ENCODE peak calls at places on chromosomes 5 and 9, in five cellular contexts. One of them, this sample, is unnamed. For H3K4me1, the result is how much of the 10 kb centered on the place peaks cover.

GRCh38 chr9:33294670-33295432 is 4.5 kb downstream of the NFX1 start:
- DNase-seq in PC-3: no peak
- DNase-seq in keratinocyte: no peak
- DNase-seq in PC-9: no peak
- DNase-seq in Peyer's patch: no peak
- DNase-seq in this sample: no peak

GRCh38 chr9:130499804-130500263 is 55.1 kb downstream of the ASS1 start:
- DNase-seq in Peyer's patch: peak
- DNase-seq in keratinocyte: no peak
- DNase-seq in PC-9: peak
- DNase-seq in PC-3: peak
- DNase-seq in this sample: no peak

GRCh38 chr5:142820447-142820846 is 50.3 kb downstream of the ARHGAP26 start:
- DNase-seq in keratinocyte: no peak
- DNase-seq in Peyer's patch: peak
- DNase-seq in PC-9: no peak
- DNase-seq in PC-3: no peak
- DNase-seq in this sample: no peak

GRCh38 chr5:55278778-55279177 is 28.7 kb downstream of the DHX29 start:
- DNase-seq in PC-3: peak
- DNase-seq in PC-9: no peak
- DNase-seq in Peyer's patch: no peak
- DNase-seq in keratinocyte: no peak
- DNase-seq in this sample: no peak

GRCh38 chr5:176533390-176533789 is 3.8 kb downstream of the RNF44 start:
- DNase-seq in keratinocyte: no peak
- DNase-seq in PC-3: no peak
- DNase-seq in PC-9: no peak
- DNase-seq in Peyer's patch: no peak
- DNase-seq in this sample: no peak

GRCh38 chr9:113602126-113603119 is 138.9 kb downstream of the RGS3 start:
- DNase-seq in PC-9: peak
- DNase-seq in keratinocyte: peak
- DNase-seq in PC-3: peak
- DNase-seq in Peyer's patch: peak
- DNase-seq in this sample: no peak

GRCh38 chr5:57209316-57210040 is 35.6 kb downstream of the GPBP1 start:
- DNase-seq in PC-3: peak
- DNase-seq in keratinocyte: no peak
- DNase-seq in Peyer's patch: no peak
- DNase-seq in PC-9: no peak
- DNase-seq in this sample: no peak

GRCh38 chr9:95516221-95516735 is 493 bp downstream of the PTCH1 start:
- DNase-seq in Peyer's patch: no peak
- DNase-seq in PC-9: no peak
- DNase-seq in PC-3: no peak
- DNase-seq in keratinocyte: no peak
- DNase-seq in this sample: peak

GRCh38 chr5:178078197-178078995 is 34.9 kb upstream of the N4BP3 start:
- DNase-seq in PC-9: peak
- DNase-seq in keratinocyte: no peak
- DNase-seq in Peyer's patch: no peak
- DNase-seq in PC-3: peak
- DNase-seq in this sample: no peak

GRCh38 chr9:114721491-114722362 is 39.7 kb upstream of the TEX48 start:
- DNase-seq in keratinocyte: no peak
- DNase-seq in Peyer's patch: no peak
- DNase-seq in PC-3: peak
- DNase-seq in PC-9: no peak
- DNase-seq in this sample: no peak

GRCh38 chr9:18194316-18194715 is 279.6 kb upstream of the ADAMTSL1 start:
- DNase-seq in PC-3: no peak
- DNase-seq in PC-9: no peak
- DNase-seq in Peyer's patch: no peak
- DNase-seq in keratinocyte: no peak
- DNase-seq in this sample: no peak

GRCh38 chr5:30194595-30194994 is 998.9 kb upstream of the CDH6 start:
- DNase-seq in Peyer's patch: no peak
- DNase-seq in PC-9: no peak
- DNase-seq in keratinocyte: no peak
- DNase-seq in PC-3: no peak
- DNase-seq in this sample: no peak

GRCh38 chr9:83526901-83527300 is 11.3 kb downstream of the FRMD3 start:
- DNase-seq in PC-3: no peak
- DNase-seq in keratinocyte: no peak
- DNase-seq in PC-9: no peak
- DNase-seq in Peyer's patch: no peak
- DNase-seq in this sample: no peak

GRCh38 chr9:136095495-136096058 is 488 bp upstream of the NACC2 start:
- DNase-seq in PC-3: peak
- DNase-seq in Peyer's patch: peak
- DNase-seq in keratinocyte: no peak
- DNase-seq in PC-9: peak
- DNase-seq in this sample: no peak

GRCh38 chr5:72209515-72210115 is 102.3 kb downstream of the MAP1B start:
- DNase-seq in Peyer's patch: no peak
- DNase-seq in PC-9: no peak
- DNase-seq in keratinocyte: peak
- DNase-seq in PC-3: peak
- DNase-seq in this sample: no peak

GRCh38 chr9:125755340-125755739 is 8.2 kb downstream of the PBX3 start:
- DNase-seq in keratinocyte: no peak
- DNase-seq in PC-9: no peak
- DNase-seq in Peyer's patch: no peak
- DNase-seq in PC-3: no peak
- DNase-seq in this sample: no peak

GRCh38 chr9:125757834-125758233 is 10.7 kb downstream of the PBX3 start:
- DNase-seq in Peyer's patch: no peak
- DNase-seq in PC-3: no peak
- DNase-seq in keratinocyte: no peak
- DNase-seq in PC-9: no peak
- DNase-seq in this sample: no peak

GRCh38 chr9:125758986-125759811 is 12.0 kb downstream of the PBX3 start:
- DNase-seq in keratinocyte: no peak
- DNase-seq in PC-9: no peak
- DNase-seq in Peyer's patch: no peak
- DNase-seq in PC-3: peak
- DNase-seq in this sample: no peak

GRCh38 chr9:125754096-125754495 is 6.9 kb downstream of the PBX3 start:
- DNase-seq in PC-3: no peak
- DNase-seq in Peyer's patch: no peak
- DNase-seq in keratinocyte: no peak
- DNase-seq in PC-9: no peak
- DNase-seq in this sample: no peak

DNA sequence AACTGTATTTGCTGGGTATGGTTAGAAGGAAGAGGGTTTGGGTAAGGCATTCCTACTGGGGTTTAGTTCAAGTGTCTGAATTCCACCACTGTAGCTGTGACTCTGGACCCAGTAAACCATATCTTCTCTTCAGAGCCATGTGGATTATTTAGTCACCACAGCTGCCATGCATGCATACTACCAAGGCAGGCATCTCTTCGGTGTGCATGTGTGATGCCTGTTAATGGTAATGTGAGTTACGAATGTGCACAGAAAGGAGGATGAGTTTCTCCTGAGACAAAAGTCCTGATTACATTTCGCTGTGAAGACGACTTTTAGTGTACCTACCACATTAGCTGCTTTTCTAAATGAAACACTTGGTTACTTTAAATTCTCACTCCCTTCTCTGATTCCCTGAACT is 9.3 kb downstream of the PBX3 start:
- DNase-seq in keratinocyte: no peak
- DNase-seq in Peyer's patch: no peak
- DNase-seq in PC-3: no peak
- DNase-seq in PC-9: no peak
- DNase-seq in this sample: no peak
- H3K4me1 ChIP-seq in keratinocyte: under half
- H3K4me1 ChIP-seq in Peyer's patch: under half
- H3K4me1 ChIP-seq in PC-3: under half
- H3K4me1 ChIP-seq in PC-9: under half
- H3K4me1 ChIP-seq in this sample: under half

GRCh38 chr9:98974554-98974953 is 30.8 kb downstream of the COL15A1 start:
- DNase-seq in keratinocyte: no peak
- DNase-seq in Peyer's patch: no peak
- DNase-seq in PC-9: no peak
- DNase-seq in PC-3: no peak
- DNase-seq in this sample: no peak

GRCh38 chr9:98974106-98974505 is 30.4 kb downstream of the COL15A1 start:
- DNase-seq in keratinocyte: no peak
- DNase-seq in PC-9: no peak
- DNase-seq in PC-3: no peak
- DNase-seq in Peyer's patch: no peak
- DNase-seq in this sample: no peak

GRCh38 chr9:98975838-98976237 is 32.1 kb downstream of the COL15A1 start:
- DNase-seq in PC-9: no peak
- DNase-seq in keratinocyte: no peak
- DNase-seq in PC-3: no peak
- DNase-seq in Peyer's patch: no peak
- DNase-seq in this sample: no peak

GRCh38 chr9:98973546-98973921 is 29.8 kb downstream of the COL15A1 start:
- DNase-seq in Peyer's patch: no peak
- DNase-seq in PC-3: no peak
- DNase-seq in PC-9: no peak
- DNase-seq in keratinocyte: no peak
- DNase-seq in this sample: no peak

GRCh38 chr9:98974994-98975712 is 31.4 kb downstream of the COL15A1 start:
- DNase-seq in Peyer's patch: peak
- DNase-seq in PC-3: peak
- DNase-seq in PC-9: peak
- DNase-seq in keratinocyte: no peak
- DNase-seq in this sample: peak
- H3K4me3 ChIP-seq in Peyer's patch: peak
- H3K4me3 ChIP-seq in PC-3: peak
- H3K4me3 ChIP-seq in PC-9: peak
- H3K4me3 ChIP-seq in keratinocyte: no peak
- H3K4me3 ChIP-seq in this sample: peak

GRCh38 chr5:141734501-141735231 is 52.6 kb upstream of the ARAP3 start:
- DNase-seq in PC-9: peak
- DNase-seq in PC-3: peak
- DNase-seq in keratinocyte: no peak
- DNase-seq in Peyer's patch: no peak
- DNase-seq in this sample: no peak
- H3K27ac ChIP-seq in PC-9: no peak
- H3K27ac ChIP-seq in PC-3: no peak
- H3K27ac ChIP-seq in keratinocyte: no peak
- H3K27ac ChIP-seq in Peyer's patch: no peak
- H3K27ac ChIP-seq in this sample: no peak

DNA sequence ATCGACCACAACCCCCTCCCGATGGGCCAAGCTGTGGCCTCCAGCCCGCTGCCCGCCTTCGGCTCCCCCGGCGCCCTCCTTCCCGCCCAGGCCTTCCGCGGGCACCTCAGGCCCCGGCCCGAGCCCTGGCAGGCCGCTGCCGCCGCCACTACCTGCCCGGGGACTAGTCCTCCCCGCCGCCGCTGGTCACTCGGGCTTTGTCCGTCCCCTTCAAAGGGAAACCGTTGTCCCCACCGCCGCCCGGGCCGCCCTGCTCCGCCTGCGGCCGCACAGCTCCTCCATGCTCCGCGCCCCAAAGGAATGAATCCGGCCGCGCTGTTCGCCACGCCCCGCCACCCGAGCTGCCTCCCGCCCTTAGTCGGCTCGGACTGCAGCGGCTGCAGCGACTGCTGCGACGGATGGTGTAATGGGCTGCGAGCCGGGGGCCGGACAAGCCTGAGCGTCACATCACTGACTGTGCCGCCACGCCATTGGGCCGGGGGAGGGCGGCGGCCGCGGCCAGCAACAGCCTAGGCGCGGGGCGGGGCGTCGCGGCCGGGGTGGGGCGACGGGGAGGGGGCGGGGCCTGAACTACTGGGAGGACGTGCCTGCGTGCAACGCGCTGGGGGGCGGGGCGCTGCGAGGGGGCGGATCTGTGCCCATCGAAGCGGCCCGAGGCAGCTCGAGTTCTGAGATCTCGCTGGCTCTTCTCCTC is at the start of gene FEM1C:
- DNase-seq in keratinocyte: peak
- DNase-seq in PC-3: peak
- DNase-seq in Peyer's patch: peak
- DNase-seq in PC-9: peak
- DNase-seq in this sample: peak
- H3K4me1 ChIP-seq in keratinocyte: under half
- H3K4me1 ChIP-seq in PC-3: under half
- H3K4me1 ChIP-seq in Peyer's patch: under half
- H3K4me1 ChIP-seq in PC-9: under half
- H3K4me1 ChIP-seq in this sample: under half

DNA sequence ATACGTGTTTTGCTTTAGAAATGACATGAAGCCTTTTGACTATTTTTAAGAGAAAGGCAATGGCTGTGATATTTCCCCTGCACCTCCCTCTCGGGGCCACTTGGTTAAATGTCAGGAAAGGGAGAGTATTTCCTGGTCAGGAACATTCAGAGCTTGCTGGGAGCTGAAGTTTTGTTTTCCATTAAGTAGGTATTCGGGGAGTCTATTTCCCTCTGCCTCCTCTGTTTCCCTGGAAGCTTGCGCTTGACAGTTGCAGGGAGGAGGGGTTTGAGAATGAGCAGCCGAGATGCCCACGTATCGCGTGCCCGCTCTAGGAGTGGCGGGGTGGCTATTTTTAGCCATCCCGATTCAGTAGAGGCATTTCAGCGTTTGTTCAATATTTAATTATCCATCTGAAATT is 6.7 kb downstream of the DAB2IP start:
- DNase-seq in PC-9: no peak
- DNase-seq in keratinocyte: no peak
- DNase-seq in Peyer's patch: no peak
- DNase-seq in PC-3: no peak
- DNase-seq in this sample: no peak
- H3K4me3 ChIP-seq in PC-9: no peak
- H3K4me3 ChIP-seq in keratinocyte: no peak
- H3K4me3 ChIP-seq in Peyer's patch: no peak
- H3K4me3 ChIP-seq in PC-3: no peak
- H3K4me3 ChIP-seq in this sample: no peak

GRCh38 chr5:152004095-152004494 is 79.4 kb upstream of the GLRA1 start:
- DNase-seq in Peyer's patch: no peak
- DNase-seq in keratinocyte: no peak
- DNase-seq in PC-9: no peak
- DNase-seq in PC-3: no peak
- DNase-seq in this sample: no peak
- H3K27ac ChIP-seq in Peyer's patch: no peak
- H3K27ac ChIP-seq in keratinocyte: no peak
- H3K27ac ChIP-seq in PC-9: no peak
- H3K27ac ChIP-seq in PC-3: no peak
- H3K27ac ChIP-seq in this sample: no peak

DNA sequence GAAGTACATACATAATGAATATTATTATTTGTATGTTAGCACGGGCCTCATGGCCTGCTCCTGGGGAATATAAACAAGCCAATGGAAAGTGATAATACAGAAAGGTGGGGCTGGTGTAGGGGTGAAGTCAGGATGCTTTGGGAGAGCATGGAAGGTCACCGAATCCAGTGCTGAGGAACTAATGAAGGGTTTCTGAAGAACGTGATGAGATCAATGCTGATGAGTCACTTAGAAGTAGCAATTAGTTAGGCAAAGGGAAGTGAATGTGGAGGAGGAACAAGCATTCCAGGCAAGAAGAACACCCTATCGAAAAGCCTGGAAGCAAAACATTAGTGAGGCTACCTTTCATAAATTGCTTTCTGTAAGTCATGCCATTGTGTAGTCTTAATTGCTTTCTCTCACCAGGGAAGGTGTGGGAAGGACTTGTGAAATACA is 2.1 kb downstream of the ANXA1 start:
- DNase-seq in keratinocyte: no peak
- DNase-seq in PC-9: no peak
- DNase-seq in PC-3: no peak
- DNase-seq in Peyer's patch: no peak
- DNase-seq in this sample: no peak
- H3K4me1 ChIP-seq in keratinocyte: half or more
- H3K4me1 ChIP-seq in PC-9: under half
- H3K4me1 ChIP-seq in PC-3: half or more
- H3K4me1 ChIP-seq in Peyer's patch: under half
- H3K4me1 ChIP-seq in this sample: half or more